ENCODE peak calls at places on chromosomes 16 and 17, in five cellular contexts. A is choroid plexus epithelial cell, W is hepatocyte, P is SK-N-MC, Y is neuronal stem cell. K is an unnamed sample.

GRCh38 chr17:16945141-16945493 is 26.8 kb downstream of the TNFRSF13B start:
- DNase-seq in A (no peak), W (no peak), P (no peak), Y (no peak), K (no peak)

GRCh38 chr16:82808036-82808435 is 181.3 kb downstream of the CDH13 start:
- DNase-seq in P (no peak), W (no peak), Y (no peak), A (no peak), K (no peak)

GRCh38 chr16:50509521-50510341 is 38.5 kb upstream of the NKD1 start:
- DNase-seq in A (peak; percentile 22), W (no peak), P (no peak), Y (peak; percentile 23), K (peak; percentile 33)

GRCh38 chr17:34366051-34366450 is 3.0 kb upstream of the CCL1 start:
- DNase-seq in A (no peak), Y (no peak), P (no peak), W (no peak), K (no peak)

GRCh38 chr17:73489991-73490390 is 154.3 kb downstream of the SDK2 start:
- DNase-seq in P (no peak), A (no peak), Y (no peak), W (no peak), K (no peak)

GRCh38 chr17:55334285-55334684 is 69.5 kb downstream of the HLF start:
- DNase-seq in P (no peak), W (no peak), A (no peak), Y (no peak), K (no peak)

GRCh38 chr16:87608400-87608985 is 6.2 kb downstream of the JPH3 start:
- DNase-seq in W (peak; percentile 88), Y (peak; percentile 71), A (peak; percentile 73), P (no peak), K (peak; percentile 40)

GRCh38 chr16:22284637-22285515 is 12.3 kb upstream of the POLR3E start:
- DNase-seq in Y (no peak), P (no peak), A (peak; percentile 74), W (no peak), K (no peak)

GRCh38 chr17:55157165-55157564 is 107.6 kb upstream of the HLF start:
- DNase-seq in A (peak; percentile 77), Y (no peak), W (no peak), P (no peak), K (no peak)

GRCh38 chr16:20676268-20676828 is 21.1 kb downstream of the ACSM1 start:
- DNase-seq in P (no peak), A (no peak), Y (no peak), W (no peak), K (peak; percentile 49)

GRCh38 chr16:68281368-68282063 is 17.2 kb downstream of the SLC7A6 start:
- DNase-seq in A (no peak), Y (no peak), W (no peak), P (no peak), K (no peak)

GRCh38 chr17:65794572-65794971 is 233.1 kb upstream of the AXIN2 start:
- DNase-seq in P (no peak), Y (no peak), W (peak; percentile 28), A (peak; percentile 69), K (peak; percentile 39)

GRCh38 chr17:47615766-47616424 is 33.8 kb upstream of the KPNB1 start:
- DNase-seq in P (peak; percentile 48), Y (peak; percentile 49), A (peak; percentile 71), W (peak; percentile 71), K (no peak)

GRCh38 chr17:51164911-51165679 is 1.1 kb upstream of the NME2 start:
- DNase-seq in W (peak; percentile 25), P (no peak), Y (no peak), A (no peak), K (no peak)

GRCh38 chr16:87201052-87201451 is 116.1 kb downstream of the C16orf95 start:
- DNase-seq in P (no peak), A (peak; percentile 100), Y (no peak), W (peak; percentile 56), K (no peak)

GRCh38 chr17:7208027-7208571 is 11.5 kb downstream of the DLG4 start:
- DNase-seq in P (no peak), A (no peak), Y (no peak), W (no peak), K (no peak)

GRCh38 chr16:68310441-68311315 is at the start of the genes PRMT7 and SLC7A6OS:
- DNase-seq in Y (peak; percentile 82), W (peak; percentile 96), A (peak; percentile 89), P (no peak), K (peak; percentile 96)

GRCh38 chr17:32879143-32879542 is 2.2 kb upstream of the MYO1D start:
- DNase-seq in A (no peak), P (no peak), Y (no peak), W (no peak), K (no peak)

GRCh38 chr17:16935241-16935663 is 36.7 kb downstream of the TNFRSF13B start:
- DNase-seq in W (no peak), A (no peak), P (no peak), Y (no peak), K (no peak)

GRCh38 chr17:50793007-50793406 is 25.7 kb upstream of the ANKRD40CL start:
- DNase-seq in W (no peak), Y (no peak), P (no peak), A (no peak), K (no peak)

GRCh38 chr16:72927199-72928088 is 120.5 kb downstream of the ZFHX3 start:
- DNase-seq in P (peak; percentile 86), Y (no peak), A (peak; percentile 90), W (no peak), K (no peak)

GRCh38 chr17:45367216-45367615 is 50.4 kb upstream of the MAP3K14 start:
- DNase-seq in A (no peak), P (no peak), Y (no peak), W (no peak), K (no peak)

GRCh38 chr17:68172461-68172954 is 75.3 kb upstream of the AMZ2 start:
- DNase-seq in Y (peak; percentile 65), P (peak; percentile 10), W (peak; percentile 81), A (peak; percentile 71), K (peak; percentile 75)

GRCh38 chr17:82536220-82537201 is 17.0 kb downstream of the FOXK2 start:
- DNase-seq in A (peak; percentile 94), P (no peak), W (peak; percentile 63), Y (no peak), K (peak; percentile 56)

GRCh38 chr17:82346342-82347300 is 12.4 kb upstream of the TEX19 start:
- DNase-seq in W (no peak), A (no peak), Y (no peak), P (no peak), K (peak; percentile 76)

GRCh38 chr16:67803894-67804293 is 2.5 kb downstream of the RANBP10 start:
- DNase-seq in W (no peak), A (no peak), P (no peak), Y (no peak), K (no peak)

GRCh38 chr16:53358884-53359283 is 75.4 kb upstream of the RBL2 start:
- DNase-seq in A (no peak), Y (no peak), W (no peak), P (no peak), K (no peak)

GRCh38 chr16:53357955-53358354 is 76.3 kb upstream of the RBL2 start:
- DNase-seq in A (no peak), W (no peak), Y (no peak), P (no peak), K (no peak)

GRCh38 chr16:53356478-53357207 is 77.6 kb upstream of the RBL2 start:
- DNase-seq in P (no peak), W (no peak), A (no peak), Y (no peak), K (no peak)

GRCh38 chr16:53355064-53355463 is 79.2 kb upstream of the RBL2 start:
- DNase-seq in P (no peak), A (no peak), W (no peak), Y (no peak), K (no peak)

DNA sequence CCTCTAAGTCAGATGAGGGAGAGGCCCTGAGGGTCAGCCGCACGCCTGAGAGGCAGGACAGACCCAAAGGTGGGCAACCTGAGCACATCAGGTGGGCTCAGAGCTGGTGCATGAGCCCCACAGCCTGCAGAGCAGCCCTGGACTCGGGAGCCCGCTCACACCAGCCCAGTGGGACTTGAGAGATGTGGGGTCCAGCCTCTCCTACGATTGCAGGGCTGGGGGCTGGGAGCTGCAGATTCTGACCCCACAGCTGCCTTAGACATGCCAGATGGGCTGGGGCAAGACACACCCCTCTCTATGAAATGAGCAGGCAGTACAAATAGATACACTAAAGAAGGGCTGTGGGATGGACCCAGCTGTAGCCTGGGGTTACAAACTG is 77.1 kb upstream of the RBL2 start:
- DNase-seq in A (no peak), P (no peak), W (no peak), Y (no peak), K (no peak)
- H3K4me3 ChIP-seq in A (no peak overlapping the region), P (no peak overlapping the region), W (no peak overlapping the region), Y (no peak overlapping the region), K (no peak overlapping the region)

GRCh38 chr16:88941933-88942909 is 34.8 kb downstream of the CBFA2T3 start:
- DNase-seq in P (no peak), A (peak; percentile 15), Y (peak; percentile 59), W (peak; percentile 64), K (peak; percentile 47)
- H3K4me3 ChIP-seq in P (no peak overlapping the region), A (no peak overlapping the region), Y (no peak overlapping the region), W (no peak overlapping the region), K (peak overlapping the region; percentile 17)

DNA sequence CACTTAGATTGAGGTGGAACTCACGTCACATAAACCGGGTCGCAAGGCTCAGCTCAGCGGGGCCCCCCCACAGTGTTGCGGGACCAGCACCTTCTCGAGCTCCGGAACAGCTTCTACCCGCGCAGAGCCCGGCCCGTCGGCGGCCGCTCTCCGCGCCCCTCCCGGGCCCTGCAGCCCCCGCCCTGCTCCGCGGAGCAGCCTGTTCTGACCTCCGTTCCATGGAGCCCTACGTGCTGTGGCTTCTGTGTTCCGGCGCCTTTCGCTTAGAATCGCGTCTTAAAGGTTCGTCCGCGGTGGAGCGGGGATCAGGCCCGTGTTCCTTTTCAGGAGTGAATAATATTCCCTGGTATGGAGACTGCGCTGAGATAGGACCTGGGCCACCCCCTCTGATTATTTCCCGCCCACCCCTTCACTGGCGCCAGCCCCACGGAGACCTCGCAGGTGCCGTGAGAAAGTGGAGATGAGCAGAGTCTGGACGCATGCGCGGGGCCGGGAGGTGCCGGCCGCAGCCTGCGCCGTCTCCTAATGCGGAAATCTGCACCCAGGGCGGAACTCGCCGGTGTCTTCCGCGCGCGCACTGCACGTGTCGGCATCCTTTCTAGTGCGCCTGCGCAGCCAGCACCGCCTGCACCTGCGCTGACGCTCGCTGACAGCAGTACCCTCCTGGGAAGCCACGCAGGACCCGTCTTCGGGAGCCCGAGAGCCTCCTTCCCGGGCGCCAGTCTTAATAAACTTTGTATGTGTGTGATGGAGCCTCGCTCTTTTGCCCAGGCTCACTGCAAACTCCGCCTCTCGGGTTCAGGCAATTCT is 30.9 kb downstream of the ZNF778 start:
- DNase-seq in W (no peak), P (no peak), A (no peak), Y (no peak), K (no peak)
- H3K4me3 ChIP-seq in W (no peak overlapping the region), P (no peak overlapping the region), A (no peak overlapping the region), Y (peak overlapping the region; percentile 54), K (peak overlapping the region; percentile 38)

DNA sequence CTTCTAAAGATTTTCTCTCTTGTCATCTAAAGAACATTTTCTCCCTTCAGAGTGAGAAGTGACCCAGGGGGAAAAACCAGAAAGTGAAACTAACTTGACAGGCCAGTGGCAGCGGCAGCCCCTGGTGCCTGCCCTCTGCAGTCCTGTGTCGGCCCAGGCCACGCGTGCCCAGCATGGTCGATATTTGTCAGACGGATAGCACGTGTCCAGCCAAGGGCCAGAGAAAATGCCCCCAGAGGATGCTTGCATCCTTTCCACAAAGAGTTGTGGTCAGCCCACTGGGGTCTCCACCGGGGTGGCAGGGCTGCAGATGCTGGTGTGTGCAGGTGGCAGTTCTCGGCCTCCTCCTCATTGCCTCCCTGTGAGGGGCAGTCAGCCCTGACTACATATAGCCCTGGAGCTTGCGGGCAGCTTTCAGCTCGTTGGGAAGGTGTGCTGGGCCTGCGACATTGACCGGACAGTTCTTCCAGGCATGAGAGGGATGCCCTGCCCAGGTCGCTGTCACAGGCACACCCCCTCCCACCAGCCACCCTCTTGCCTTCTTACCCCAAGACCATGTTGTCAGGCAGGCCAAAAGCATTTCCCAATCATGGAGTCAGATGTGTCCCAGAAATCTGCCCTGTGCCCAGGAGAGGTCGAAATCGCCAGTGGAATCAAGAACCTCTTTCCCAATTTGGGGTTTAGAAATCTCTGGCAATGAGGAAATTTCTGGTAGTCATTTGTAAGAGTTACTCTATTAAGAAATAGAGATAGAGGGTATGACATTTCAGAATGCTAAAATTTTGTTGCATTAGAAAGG is 176.9 kb downstream of the RAB11FIP4 start:
- DNase-seq in Y (no peak), P (no peak), A (no peak), W (no peak), K (no peak)
- H3K4me3 ChIP-seq in Y (no peak overlapping the region), P (no peak overlapping the region), A (no peak overlapping the region), W (no peak overlapping the region), K (no peak overlapping the region)

K was measured in colonic mucosa.